ENCODE peak calls at places on chromosomes 7 and 10, in seven cellular contexts. A is stimulated activated naive B cell treated with anti-CD40 and anti-IgM and Interleukin-4, amounts not matched to agents 10 μg/mL and 1 μg/mL and 100 μg/mL, for 72 hours; C is left cardiac atrium; X is activated naive CD4-positive, alpha-beta T cell treated with anti-CD3 and anti-CD28 coated beads, Interleukin-2, amount 50 U/mL, for 72 hours; G is stimulated activated effector memory CD8-positive, alpha-beta T cell treated with anti-CD3 and anti-CD28 coated beads, Interleukin-12 subunit alpha, Interleukin-12 subunit beta, amount 100 ng/mL, for 72 hours; H is activated CD8-positive, alpha-beta T cell treated with anti-CD3 and anti-CD28 coated beads, Interleukin-2, amount 10 ng/mL, durations not matched to agents 7 days and 5 days; W is GM23338. B is an unnamed sample.

GRCh38 chr7:68148440-68148839 is 1151.8 kb downstream of the TYW1 start:
- ATAC-seq in A (no peak), C (no peak), X (no peak), G (no peak), H (no peak), W (no peak), B (no peak)

GRCh38 chr10:84156768-84157167 is 16.8 kb upstream of the GPR15LG start:
- ATAC-seq in A (peak), C (peak), X (peak), G (peak), H (peak), W (no peak), B (peak)

GRCh38 chr7:70487526-70488285 is 644.2 kb upstream of the GALNT17 start:
- ATAC-seq in A (no peak), C (no peak), X (no peak), G (no peak), H (no peak), W (no peak), B (no peak)

GRCh38 chr10:78348416-78349164 is 314.9 kb downstream of the RPS24 start:
- ATAC-seq in A (no peak), C (no peak), X (no peak), G (no peak), H (no peak), W (no peak), B (no peak)

GRCh38 chr7:3063016-3063753 is 19.5 kb upstream of the CARD11 start:
- ATAC-seq in A (peak), C (peak), X (peak), G (peak), H (peak), W (no peak), B (no peak)

GRCh38 chr10:86206216-86206615 is 160.4 kb downstream of the GRID1 start:
- ATAC-seq in A (no peak), C (no peak), X (no peak), G (no peak), H (no peak), W (no peak), B (no peak)

GRCh38 chr10:97065128-97065527 is 120.6 kb downstream of the SLIT1 start:
- ATAC-seq in A (no peak), C (no peak), X (no peak), G (no peak), H (no peak), W (no peak), B (no peak)

GRCh38 chr7:65307651-65308299 is 65.9 kb upstream of the ZNF92 start:
- ATAC-seq in A (peak), C (peak), X (peak), G (peak), H (peak), W (peak), B (no peak)

GRCh38 chr7:2190531-2190930 is 42.2 kb downstream of the MAD1L1 start:
- ATAC-seq in A (no peak), C (no peak), X (no peak), G (no peak), H (no peak), W (no peak), B (no peak)

GRCh38 chr7:77735457-77735856 is 39.2 kb downstream of the RSBN1L start:
- ATAC-seq in A (no peak), C (no peak), X (no peak), G (no peak), H (no peak), W (no peak), B (no peak)

GRCh38 chr10:22724773-22725172 is 10.4 kb upstream of the PIP4K2A start:
- ATAC-seq in A (no peak), C (no peak), X (peak), G (no peak), H (no peak), W (no peak), B (no peak)

GRCh38 chr7:54897891-54898290 is 120.9 kb upstream of the EGFR start:
- ATAC-seq in A (no peak), C (no peak), X (no peak), G (no peak), H (no peak), W (no peak), B (no peak)

GRCh38 chr7:21908746-21909145 is 37.0 kb downstream of the CDCA7L start:
- ATAC-seq in A (no peak), C (no peak), X (no peak), G (no peak), H (no peak), W (no peak), B (no peak)